ENCODE peak calls at places on chromosomes 13 and 19, in seven cellular contexts. A is left colon; H is MV-4-11; D is thoracic aorta; W is activated effector memory CD4-positive, alpha-beta T cell treated with Interleukin-2 at 50 U/mL for 16 hours; O is CD8-positive, alpha-beta memory T cell; R is WTC11. Q is an unnamed sample.
A peak's percentile ranks its signal among the peaks of the same experiment; 100 is the strongest.

GRCh38 chr19:38662508-38663155 is 15.2 kb downstream of the ACTN4 start:
- DNase-seq in A (no peak), H (no peak), D (no peak), W (no peak), O (no peak), R (no peak), Q (no peak)

GRCh38 chr13:33869005-33869404 is 51.1 kb downstream of the RFC3 start:
- DNase-seq in A (no peak), H (no peak), D (no peak), W (no peak), O (no peak), R (no peak), Q (no peak)

GRCh38 chr19:55643733-55644116 is 276 bp downstream of the ZNF581 start:
- DNase-seq in A (no peak), H (no peak), D (no peak), W (no peak), O (no peak), R (no peak), Q (no peak)

GRCh38 chr19:7883796-7884570 is 4.3 kb upstream of the LRRC8E start:
- DNase-seq in A (no peak), H (peak; percentile 37), D (no peak), W (no peak), O (no peak), R (no peak), Q (no peak)

GRCh38 chr13:39038569-39038898 is 278 bp downstream of the NHLRC3 start:
- DNase-seq in A (no peak), H (no peak), D (no peak), W (no peak), O (peak; percentile 62), R (no peak), Q (no peak)

GRCh38 chr19:53912653-53913052 is 3.6 kb downstream of the CACNG7 start:
- DNase-seq in A (no peak), H (no peak), D (no peak), W (no peak), O (no peak), R (peak; percentile 88), Q (no peak)

GRCh38 chr13:71624641-71625040 is 242.4 kb downstream of the DACH1 start:
- DNase-seq in A (no peak), H (no peak), D (no peak), W (no peak), O (no peak), R (no peak), Q (no peak)

GRCh38 chr13:110495376-110495775 is 66.1 kb downstream of the RAB20 start:
- DNase-seq in A (no peak), H (no peak), D (no peak), W (no peak), O (no peak), R (no peak), Q (no peak)

GRCh38 chr13:36131215-36131930 is at the start of gene DCLK1:
- DNase-seq in A (peak; percentile 35), H (no peak), D (no peak), W (no peak), O (no peak), R (peak; percentile 73), Q (peak; percentile 41)

GRCh38 chr19:18731562-18732008 is 48.1 kb downstream of the CRTC1 start:
- DNase-seq in A (no peak), H (no peak), D (no peak), W (no peak), O (no peak), R (no peak), Q (peak; percentile 7)

GRCh38 chr19:8638078-8638619 is 7.7 kb downstream of the NFILZ start:
- DNase-seq in A (no peak), H (peak; percentile 99), D (no peak), W (no peak), O (no peak), R (no peak), Q (peak; percentile 87)

GRCh38 chr13:30874111-30874510 is 32.0 kb upstream of the MEDAG start:
- DNase-seq in A (no peak), H (no peak), D (no peak), W (no peak), O (no peak), R (no peak), Q (no peak)

GRCh38 chr13:32496574-32497160 is 41.9 kb downstream of the N4BP2L2 start:
- DNase-seq in A (no peak), H (no peak), D (no peak), W (no peak), O (no peak), R (no peak), Q (peak; percentile 13)

GRCh38 chr13:87877477-87877876 is 206.3 kb downstream of the SLITRK5 start:
- DNase-seq in A (no peak), H (no peak), D (no peak), W (no peak), O (no peak), R (no peak), Q (no peak)

GRCh38 chr19:51417107-51417806 is at the start of gene SIGLEC10:
- DNase-seq in A (no peak), H (peak; percentile 94), D (no peak), W (no peak), O (no peak), R (peak; percentile 31), Q (peak; percentile 89)

GRCh38 chr19:44737238-44738160 is 11.0 kb upstream of the BCL3 start:
- DNase-seq in A (peak; percentile 25), H (peak; percentile 69), D (no peak), W (no peak), O (no peak), R (no peak), Q (no peak)

GRCh38 chr19:30556230-30556711 is 184.1 kb downstream of the ZNF536 start:
- DNase-seq in A (no peak), H (no peak), D (no peak), W (no peak), O (no peak), R (peak; percentile 46), Q (no peak)

GRCh38 chr13:36163809-36164308 is 32.7 kb upstream of the DCLK1 start:
- DNase-seq in A (peak; percentile 30), H (peak; percentile 4), D (no peak), W (no peak), O (no peak), R (no peak), Q (no peak)